ENCODE peak calls at places on chromosome 18, in four cellular contexts. R, M, J and X are unnamed samples.

GRCh38 chr18:45850021-45850420 is 24.5 kb downstream of the SIGLEC15 start:
- DNase-seq in R (no peak), M (no peak), J (no peak), X (no peak)

GRCh38 chr18:23136326-23137092 is 1.2 kb downstream of the CABLES1 start:
- DNase-seq in J (no peak), R (peak; percentile 39), M (peak; percentile 12), X (no peak)

GRCh38 chr18:21273568-21273967 is 31.5 kb downstream of the GREB1L start:
- DNase-seq in R (no peak), M (no peak), J (no peak), X (no peak)

GRCh38 chr18:77560334-77560970 is 310.8 kb downstream of the GALR1 start:
- DNase-seq in J (no peak), R (peak; percentile 24), M (no peak), X (no peak)

GRCh38 chr18:26869640-26870039 is 4.1 kb upstream of the AQP4 start:
- DNase-seq in J (no peak), R (no peak), M (no peak), X (no peak)

GRCh38 chr18:3466051-3466450 is 16.1 kb downstream of the TGIF1 start:
- DNase-seq in M (no peak), J (no peak), R (no peak), X (no peak)

GRCh38 chr18:3907955-3908354 is 458.0 kb downstream of the TGIF1 start:
- DNase-seq in M (no peak), R (no peak), J (no peak), X (no peak)

GRCh38 chr18:24683965-24684364 is 223.5 kb downstream of the HRH4 start:
- DNase-seq in M (no peak), R (no peak), J (no peak), X (no peak)

GRCh38 chr18:11156977-11157376 is 7.6 kb upstream of the PIEZO2 start:
- DNase-seq in J (no peak), M (no peak), R (no peak), X (no peak)

GRCh38 chr18:13525381-13526029 is 200.9 kb downstream of the FAM210A start:
- DNase-seq in J (no peak), M (no peak), R (no peak), X (no peak)

GRCh38 chr18:70422061-70422965 is 133.5 kb downstream of the SOCS6 start:
- DNase-seq in J (peak; percentile 84), R (peak; percentile 72), M (no peak), X (peak; percentile 90)

GRCh38 chr18:56217406-56217805 is 421.0 kb downstream of the TXNL1 start:
- DNase-seq in M (no peak), R (no peak), J (no peak), X (no peak)

GRCh38 chr18:26322892-26323653 is 96.8 kb downstream of the TAF4B start:
- DNase-seq in M (no peak), R (no peak), J (no peak), X (no peak)

GRCh38 chr18:21632393-21632792 is 20.3 kb downstream of the SNRPD1 start:
- DNase-seq in M (no peak), J (no peak), R (no peak), X (no peak)

GRCh38 chr18:10912790-10913560 is 236.4 kb downstream of the PIEZO2 start:
- DNase-seq in J (no peak), R (peak; percentile 36), M (no peak), X (peak; percentile 68)

GRCh38 chr18:63382843-63383242 is 15.8 kb upstream of the KDSR start:
- DNase-seq in R (no peak), M (no peak), J (no peak), X (no peak)

GRCh38 chr18:33123852-33124251 is 316.7 kb downstream of the CCDC178 start:
- DNase-seq in J (no peak), M (no peak), R (no peak), X (no peak)

GRCh38 chr18:8854962-8855361 is 149.6 kb downstream of the MTCL1 start:
- DNase-seq in R (no peak), M (no peak), J (no peak), X (no peak)

GRCh38 chr18:3411854-3412268 is 38.1 kb upstream of the TGIF1 start:
- DNase-seq in M (peak; percentile 2), J (no peak), R (peak; percentile 21), X (no peak)

GRCh38 chr18:35430721-35431441 is 53.7 kb upstream of the ZNF396 start:
- DNase-seq in M (no peak), J (no peak), R (no peak), X (no peak)

GRCh38 chr18:37327063-37327577 is 238.5 kb downstream of the CELF4 start:
- DNase-seq in R (no peak), M (no peak), J (no peak), X (no peak)

GRCh38 chr18:25121442-25121841 is 230.5 kb downstream of the ZNF521 start:
- DNase-seq in M (no peak), J (no peak), R (no peak), X (no peak)

GRCh38 chr18:38940863-38941531 is 1375.4 kb upstream of the CELF4 start:
- DNase-seq in R (no peak), M (peak; percentile 29), J (no peak), X (no peak)

GRCh38 chr18:44507729-44508325 is 172.9 kb upstream of the SETBP1 start:
- DNase-seq in M (no peak), J (no peak), R (peak; percentile 14), X (no peak)

GRCh38 chr18:9174302-9174701 is 37.7 kb downstream of the ANKRD12 start:
- DNase-seq in M (no peak), R (no peak), J (no peak), X (no peak)

GRCh38 chr18:45402485-45403056 is 212.7 kb upstream of the SLC14A2 start:
- DNase-seq in R (no peak), J (no peak), M (no peak), X (no peak)

GRCh38 chr18:75455249-75456183 is 28.0 kb upstream of the SMIM21 start:
- DNase-seq in M (no peak), R (peak; percentile 21), J (no peak), X (no peak)

GRCh38 chr18:55694291-55694690 is 106.3 kb upstream of the TCF4 start:
- DNase-seq in J (no peak), R (no peak), M (no peak), X (no peak)

GRCh38 chr18:76875390-76876330 is 53.3 kb downstream of the ZNF236 start:
- DNase-seq in R (peak; percentile 20), M (no peak), J (no peak), X (no peak)

GRCh38 chr18:54957295-54957694 is 2.0 kb downstream of the CCDC68 start:
- DNase-seq in R (no peak), M (no peak), J (no peak), X (no peak)

DNA sequence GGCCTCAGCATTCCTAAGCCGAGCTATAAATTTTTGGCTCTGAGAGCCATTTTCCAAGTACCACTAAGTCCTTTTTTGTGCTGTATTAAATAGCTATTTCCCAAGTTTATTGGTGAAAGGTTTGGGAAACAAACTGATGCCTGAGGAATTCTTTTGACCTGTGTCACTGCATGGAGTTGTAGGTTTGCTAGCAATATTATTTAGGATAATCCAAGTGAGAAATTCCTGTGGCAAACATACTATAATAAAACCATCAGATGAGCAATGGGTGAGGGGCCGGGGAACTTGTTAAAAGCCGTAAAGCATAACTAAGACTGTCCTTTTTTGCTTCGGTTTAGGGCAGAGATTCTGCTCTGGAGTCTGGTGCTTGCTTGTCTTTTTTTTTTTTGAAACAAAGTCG is 28.4 kb downstream of the ARHGAP28 start:
- DNase-seq in J (no peak), M (no peak), R (no peak), X (no peak)
- H3K27ac ChIP-seq in J (no peak overlapping the region), M (no peak overlapping the region), R (no peak overlapping the region), X (no peak overlapping the region)

GRCh38 chr18:47772374-47773248 is 157.8 kb downstream of the SMAD2 start:
- DNase-seq in J (no peak), M (peak; percentile 52), R (peak; percentile 43), X (no peak)
- TF ChIP-seq CTCF in J (peak; percentile 51), M (peak; percentile 91), R (peak; percentile 75), X (peak; percentile 66)

DNA sequence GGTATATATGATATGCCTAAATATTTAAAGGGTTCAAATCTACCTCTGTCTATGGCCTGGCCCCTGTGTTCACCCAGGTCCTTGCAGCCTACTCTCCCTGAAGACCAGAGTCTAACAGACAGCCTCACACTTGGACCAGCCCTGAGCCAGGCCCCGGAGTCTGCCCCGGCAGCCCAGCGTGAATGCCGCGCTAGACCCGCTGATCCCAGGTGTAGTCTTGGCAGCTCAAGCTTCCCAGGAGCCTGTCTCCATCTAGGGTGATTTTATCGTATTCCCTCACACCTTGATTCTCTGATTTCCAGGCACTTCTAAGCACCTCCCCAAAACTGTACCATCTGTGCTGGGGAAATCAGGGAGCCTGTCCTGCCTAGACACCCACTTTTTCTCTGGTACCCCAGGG is 33.8 kb downstream of the ZNF532 start:
- DNase-seq in R (no peak), J (no peak), M (no peak), X (no peak)
- H3K27ac ChIP-seq in R (peak overlapping the region; percentile 30), J (no peak overlapping the region), M (no peak overlapping the region), X (no peak overlapping the region)

GRCh38 chr18:48913201-48913600 is 37.6 kb downstream of the SMAD7 start:
- DNase-seq in J (peak; percentile 45), R (no peak), M (peak; percentile 45), X (no peak)
- TF ChIP-seq CTCF in J (no peak), R (no peak), M (peak; percentile 57), X (peak; percentile 41)

GRCh38 chr18:5288517-5288935 is 7.0 kb downstream of the ZBTB14 start:
- DNase-seq in R (no peak), J (no peak), M (no peak), X (no peak)
- H3K27ac ChIP-seq in R (no peak overlapping the region), J (no peak overlapping the region), M (no peak overlapping the region), X (no peak overlapping the region)

DNA sequence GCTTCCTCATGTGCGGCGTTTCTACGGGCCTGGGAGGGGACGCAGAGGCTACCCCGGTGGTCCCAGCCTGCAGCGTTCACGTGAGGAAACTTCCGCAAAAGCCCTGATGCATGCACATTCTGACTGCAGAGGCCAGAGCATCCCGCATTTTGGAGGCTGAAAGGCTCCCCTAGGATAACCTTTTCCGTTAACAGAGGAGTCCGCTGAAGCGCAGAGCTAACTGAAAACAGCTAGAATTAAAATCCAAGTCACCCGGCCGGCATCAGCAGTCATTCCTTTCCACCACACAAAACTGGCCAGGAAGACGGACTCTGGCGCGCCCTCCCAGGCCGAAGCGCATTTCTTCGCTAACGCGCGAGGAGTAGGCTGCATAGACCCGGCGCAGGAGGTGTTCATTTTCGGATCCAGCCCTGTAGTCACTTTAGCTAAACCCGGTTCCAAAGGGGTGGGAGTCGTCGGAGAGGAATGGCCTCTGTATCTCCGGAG is 747 bp upstream of the TUBB6 start:
- DNase-seq in R (peak; percentile 56), M (no peak), J (peak; percentile 86), X (no peak)
- TF ChIP-seq CTCF in R (no peak), M (no peak), J (no peak), X (no peak)